ENCODE peak calls at places on chromosome 9, in eight cellular contexts. V, M, R, E, S, Z, O and P are unnamed samples.

GRCh38 chr9:74100042-74100441 is 397.1 kb upstream of the RORB start:
- DNase-seq in V (no peak), M (no peak), R (no peak), E (no peak), S (no peak), Z (no peak), O (no peak), P (no peak)

GRCh38 chr9:95595780-95596179 is 79.0 kb upstream of the PTCH1 start:
- DNase-seq in V (no peak), M (no peak), R (no peak), E (no peak), S (no peak), Z (peak; percentile 2), O (no peak), P (no peak)

GRCh38 chr9:11702529-11702928 is 990.7 kb upstream of the TYRP1 start:
- DNase-seq in V (no peak), M (peak; percentile 3), R (no peak), E (no peak), S (no peak), Z (peak; percentile 19), O (no peak), P (no peak)

GRCh38 chr9:109726122-109726521 is 53.9 kb upstream of the PALM2AKAP2 start:
- DNase-seq in V (no peak), M (no peak), R (no peak), E (no peak), S (no peak), Z (no peak), O (no peak), P (no peak)

GRCh38 chr9:38344566-38345324 is 47.8 kb upstream of the ALDH1B1 start:
- DNase-seq in V (no peak), M (no peak), R (no peak), E (no peak), S (no peak), Z (no peak), O (no peak), P (no peak)

GRCh38 chr9:75087279-75087823 is 604 bp downstream of the NMRK1 start:
- DNase-seq in V (peak; percentile 62), M (peak; percentile 63), R (peak; percentile 74), E (peak; percentile 31), S (no peak), Z (peak; percentile 49), O (no peak), P (peak; percentile 43)

GRCh38 chr9:6417186-6417585 is 4.2 kb downstream of the UHRF2 start:
- DNase-seq in V (no peak), M (no peak), R (no peak), E (peak; percentile 28), S (no peak), Z (peak; percentile 30), O (no peak), P (no peak)

GRCh38 chr9:10612649-10613398 is at the start of gene PTPRD:
- DNase-seq in V (peak; percentile 82), M (peak; percentile 67), R (no peak), E (peak; percentile 5), S (peak; percentile 36), Z (peak; percentile 16), O (peak; percentile 68), P (no peak)

GRCh38 chr9:127875306-127875966 is 2.0 kb downstream of the AK1 start:
- DNase-seq in V (no peak), M (no peak), R (no peak), E (peak; percentile 60), S (no peak), Z (peak; percentile 55), O (peak; percentile 62), P (no peak)

GRCh38 chr9:114097613-114098020 is 1.5 kb downstream of the KIF12 start:
- DNase-seq in V (no peak), M (peak; percentile 19), R (peak; percentile 45), E (no peak), S (no peak), Z (no peak), O (peak; percentile 50), P (no peak)

GRCh38 chr9:89528131-89528530 is 30.2 kb upstream of the SEMA4D start:
- DNase-seq in V (no peak), M (no peak), R (peak; percentile 46), E (no peak), S (no peak), Z (no peak), O (no peak), P (no peak)

GRCh38 chr9:86557063-86557766 is 203.0 kb upstream of the TUT7 start:
- DNase-seq in V (no peak), M (no peak), R (no peak), E (peak; percentile 98), S (peak; percentile 69), Z (peak; percentile 96), O (no peak), P (no peak)

GRCh38 chr9:136014147-136014927 is 53.2 kb upstream of the UBAC1 start:
- DNase-seq in V (no peak), M (no peak), R (peak; percentile 60), E (no peak), S (peak; percentile 36), Z (no peak), O (peak; percentile 30), P (no peak)

GRCh38 chr9:75372499-75373268 is 284.4 kb downstream of the OSTF1 start:
- DNase-seq in V (no peak), M (no peak), R (peak; percentile 70), E (no peak), S (no peak), Z (no peak), O (no peak), P (no peak)

GRCh38 chr9:37592108-37592951 is at the start of gene TOMM5:
- DNase-seq in V (peak; percentile 94), M (peak; percentile 96), R (peak; percentile 95), E (peak; percentile 94), S (peak; percentile 97), Z (peak; percentile 93), O (peak; percentile 97), P (peak; percentile 83)

GRCh38 chr9:125829743-125830142 is 82.6 kb downstream of the PBX3 start:
- DNase-seq in V (no peak), M (peak; percentile 1), R (no peak), E (peak; percentile 12), S (no peak), Z (peak; percentile 25), O (peak; percentile 81), P (peak; percentile 27)

GRCh38 chr9:70031141-70031545 is 12.5 kb upstream of the MAMDC2 start:
- DNase-seq in V (no peak), M (no peak), R (no peak), E (peak; percentile 68), S (no peak), Z (peak; percentile 44), O (no peak), P (no peak)

GRCh38 chr9:137756045-137756744 is 121.4 kb upstream of the CACNA1B start:
- DNase-seq in V (no peak), M (no peak), R (no peak), E (peak; percentile 23), S (no peak), Z (peak; percentile 43), O (no peak), P (no peak)
- TF ChIP-seq CTCF in V (no peak), M (no peak), R (no peak), E (no peak), S (no peak), Z (no peak), O (no peak), P (no peak)

GRCh38 chr9:87880683-87881082 is 2.0 kb upstream of the SPATA31E1 start:
- DNase-seq in V (no peak), M (no peak), R (no peak), E (no peak), S (peak; percentile 16), Z (no peak), O (peak; percentile 66), P (no peak)
- TF ChIP-seq CTCF in V (no peak), M (no peak), R (no peak), E (no peak), S (no peak), Z (no peak), O (no peak), P (no peak)

DNA sequence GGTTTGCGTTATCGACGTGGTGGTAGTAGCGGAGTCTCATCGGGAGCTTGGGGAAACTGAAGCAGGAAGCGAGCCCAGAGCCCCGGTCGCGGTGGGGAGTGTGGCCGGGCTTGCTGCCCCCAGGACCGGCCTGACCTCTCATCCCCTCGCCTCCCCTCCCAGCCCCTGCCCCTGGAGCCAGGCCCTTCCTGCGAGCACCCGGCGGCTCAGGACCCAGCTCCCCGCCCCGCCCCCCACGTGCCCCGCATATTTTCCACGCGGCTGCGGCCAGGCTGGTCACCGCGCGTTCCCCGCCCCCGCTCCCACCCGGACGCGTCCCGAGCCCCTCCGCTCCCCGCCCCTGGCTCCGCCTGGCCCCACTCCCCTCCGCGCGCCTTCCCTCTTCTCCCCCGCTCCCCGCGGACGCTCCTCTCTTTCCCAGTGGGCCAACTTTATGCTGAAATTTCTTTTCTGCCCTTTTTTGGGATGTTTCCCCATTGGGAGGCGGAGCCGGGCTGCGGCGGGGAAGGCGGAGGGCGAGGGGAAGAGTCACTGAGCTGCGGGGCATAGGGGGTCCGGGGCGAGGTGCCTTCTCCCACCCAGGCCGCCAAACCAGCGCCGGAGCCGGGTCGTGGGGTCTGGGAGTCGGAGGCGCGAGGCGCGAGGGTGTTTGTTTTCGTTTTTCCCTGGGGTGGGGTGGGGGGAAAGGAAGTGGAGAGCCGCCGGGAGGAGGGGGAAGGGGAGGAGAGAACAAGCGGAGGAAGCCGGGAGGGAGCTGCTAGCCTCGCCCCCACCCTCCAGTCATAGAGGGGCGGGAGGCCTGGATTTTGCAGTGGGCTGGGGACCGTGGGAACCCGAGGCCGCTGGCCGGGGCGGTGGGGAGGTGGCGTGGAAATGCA is 961 bp upstream of the TPM2 start:
- DNase-seq in V (peak; percentile 62), M (peak; percentile 71), R (peak; percentile 96), E (peak; percentile 75), S (peak; percentile 90), Z (peak; percentile 67), O (peak; percentile 86), P (peak; percentile 19)
- TF ChIP-seq CTCF in V (no peak), M (no peak), R (no peak), E (no peak), S (no peak), Z (no peak), O (no peak), P (no peak)

GRCh38 chr9:129309906-129310305 is 131.8 kb upstream of the IER5L start:
- DNase-seq in V (no peak), M (no peak), R (no peak), E (no peak), S (peak; percentile 15), Z (no peak), O (no peak), P (no peak)

GRCh38 chr9:129309041-129309430 is 131.0 kb upstream of the IER5L start:
- DNase-seq in V (no peak), M (no peak), R (peak; percentile 40), E (no peak), S (no peak), Z (no peak), O (peak; percentile 31), P (peak; percentile 4)

GRCh38 chr9:129306318-129306973 is 128.4 kb upstream of the IER5L start:
- DNase-seq in V (no peak), M (no peak), R (peak; percentile 17), E (no peak), S (peak; percentile 15), Z (no peak), O (peak; percentile 53), P (no peak)

GRCh38 chr9:129305246-129305645 is 127.2 kb upstream of the IER5L start:
- DNase-seq in V (no peak), M (no peak), R (peak; percentile 28), E (no peak), S (peak; percentile 8), Z (no peak), O (peak; percentile 36), P (peak; percentile 4)

GRCh38 chr9:129307227-129307970 is 129.3 kb upstream of the IER5L start:
- DNase-seq in V (no peak), M (no peak), R (peak; percentile 29), E (no peak), S (peak; percentile 23), Z (no peak), O (no peak), P (no peak)
- TF ChIP-seq CTCF in V (no peak), M (no peak), R (no peak), E (no peak), S (no peak), Z (no peak), O (no peak), P (no peak)